ENCODE peak calls at places on chromosome 13, in seven cellular contexts. Y, U, O, R, M, W and C are unnamed samples.

GRCh38 chr13:112069727-112070300 is 2.9 kb downstream of the SOX1 start:
- DNase-seq in Y (no peak), U (no peak), O (no peak), R (no peak), M (no peak), W (no peak), C (no peak)

GRCh38 chr13:47049276-47049989 is 152.6 kb upstream of the HTR2A start:
- DNase-seq in Y (no peak), U (no peak), O (no peak), R (no peak), M (no peak), W (peak), C (no peak)

GRCh38 chr13:21987793-21988192 is 316.9 kb downstream of the FGF9 start:
- DNase-seq in Y (no peak), U (no peak), O (no peak), R (no peak), M (no peak), W (no peak), C (no peak)

GRCh38 chr13:18978447-18978846 is 203.2 kb downstream of the TUBA3C start:
- DNase-seq in Y (no peak), U (no peak), O (no peak), R (no peak), M (no peak), W (no peak), C (no peak)

GRCh38 chr13:50410921-50411712 is 395.9 kb downstream of the KCNRG start:
- DNase-seq in Y (no peak), U (peak), O (no peak), R (no peak), M (no peak), W (peak), C (peak)

GRCh38 chr13:40440990-40441820 is 225.2 kb downstream of the FOXO1 start:
- DNase-seq in Y (peak), U (no peak), O (peak), R (peak), M (no peak), W (no peak), C (peak)

GRCh38 chr13:28047784-28048388 is 52.5 kb downstream of the FLT3 start:
- DNase-seq in Y (no peak), U (no peak), O (no peak), R (no peak), M (peak), W (no peak), C (no peak)

GRCh38 chr13:22024381-22024994 is 353.6 kb downstream of the FGF9 start:
- DNase-seq in Y (no peak), U (no peak), O (no peak), R (no peak), M (no peak), W (no peak), C (no peak)

GRCh38 chr13:74641586-74641985 is 507.4 kb upstream of the KLF12 start:
- DNase-seq in Y (no peak), U (peak), O (no peak), R (no peak), M (no peak), W (peak), C (peak)

GRCh38 chr13:87398047-87398446 is 273.1 kb upstream of the SLITRK5 start:
- DNase-seq in Y (no peak), U (no peak), O (no peak), R (no peak), M (no peak), W (no peak), C (no peak)
- TF ChIP-seq CTCF in Y (no peak), U (no peak), O (no peak), R (no peak), M (no peak), W (no peak), C (no peak)

GRCh38 chr13:33195693-33196464 is 89.7 kb downstream of the STARD13 start:
- DNase-seq in Y (no peak), U (no peak), O (no peak), R (no peak), M (no peak), W (no peak), C (no peak)
- H3K4me3 ChIP-seq in Y (no peak), U (no peak), O (no peak), R (no peak), M (no peak), W (peak), C (no peak)

GRCh38 chr13:24744247-24744646 is 19.7 kb upstream of the RNF17 start:
- DNase-seq in Y (no peak), U (no peak), O (no peak), R (no peak), M (no peak), W (no peak), C (no peak)

GRCh38 chr13:24741791-24742190 is 22.2 kb upstream of the RNF17 start:
- DNase-seq in Y (no peak), U (no peak), O (no peak), R (no peak), M (no peak), W (no peak), C (no peak)

GRCh38 chr13:24742294-24742693 is 21.7 kb upstream of the RNF17 start:
- DNase-seq in Y (no peak), U (no peak), O (no peak), R (no peak), M (no peak), W (no peak), C (peak)

GRCh38 chr13:24741016-24741662 is 22.8 kb upstream of the RNF17 start:
- DNase-seq in Y (no peak), U (no peak), O (no peak), R (no peak), M (no peak), W (no peak), C (no peak)

DNA sequence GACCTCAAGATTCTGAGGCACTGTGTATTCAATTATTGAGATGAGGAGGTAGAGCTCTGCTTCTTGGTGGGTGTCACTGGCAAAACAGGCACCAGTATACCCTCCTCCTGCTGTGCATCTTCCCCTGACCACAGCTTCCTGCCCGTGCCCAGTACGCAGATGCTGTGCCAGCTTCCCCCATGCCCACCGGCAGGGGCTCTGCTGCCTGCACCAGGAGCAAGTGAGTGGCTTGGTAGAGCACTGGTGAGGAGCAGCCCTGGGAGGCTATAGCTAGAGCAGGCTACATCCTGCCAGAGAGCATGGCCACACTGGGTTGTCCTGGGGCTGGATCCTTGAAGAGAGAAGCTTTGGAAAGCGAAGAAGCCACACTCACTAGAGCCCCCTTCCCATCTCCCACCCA is 21.0 kb upstream of the RNF17 start:
- DNase-seq in Y (no peak), U (no peak), O (no peak), R (no peak), M (no peak), W (no peak), C (no peak)
- TF ChIP-seq CTCF in Y (no peak), U (no peak), O (no peak), R (no peak), M (no peak), W (no peak), C (no peak)

GRCh38 chr13:20177049-20177831 is 15.5 kb downstream of the GJB2 start:
- DNase-seq in Y (no peak), U (no peak), O (no peak), R (no peak), M (no peak), W (no peak), C (no peak)

GRCh38 chr13:20173121-20173746 is 12.4 kb upstream of the GJA3 start:
- DNase-seq in Y (no peak), U (no peak), O (no peak), R (no peak), M (no peak), W (no peak), C (no peak)

GRCh38 chr13:20175406-20175794 is 14.5 kb upstream of the GJA3 start:
- DNase-seq in Y (no peak), U (no peak), O (no peak), R (no peak), M (no peak), W (no peak), C (no peak)

GRCh38 chr13:20175907-20176652 is 15.2 kb upstream of the GJA3 start:
- DNase-seq in Y (no peak), U (no peak), O (no peak), R (no peak), M (no peak), W (no peak), C (no peak)

DNA sequence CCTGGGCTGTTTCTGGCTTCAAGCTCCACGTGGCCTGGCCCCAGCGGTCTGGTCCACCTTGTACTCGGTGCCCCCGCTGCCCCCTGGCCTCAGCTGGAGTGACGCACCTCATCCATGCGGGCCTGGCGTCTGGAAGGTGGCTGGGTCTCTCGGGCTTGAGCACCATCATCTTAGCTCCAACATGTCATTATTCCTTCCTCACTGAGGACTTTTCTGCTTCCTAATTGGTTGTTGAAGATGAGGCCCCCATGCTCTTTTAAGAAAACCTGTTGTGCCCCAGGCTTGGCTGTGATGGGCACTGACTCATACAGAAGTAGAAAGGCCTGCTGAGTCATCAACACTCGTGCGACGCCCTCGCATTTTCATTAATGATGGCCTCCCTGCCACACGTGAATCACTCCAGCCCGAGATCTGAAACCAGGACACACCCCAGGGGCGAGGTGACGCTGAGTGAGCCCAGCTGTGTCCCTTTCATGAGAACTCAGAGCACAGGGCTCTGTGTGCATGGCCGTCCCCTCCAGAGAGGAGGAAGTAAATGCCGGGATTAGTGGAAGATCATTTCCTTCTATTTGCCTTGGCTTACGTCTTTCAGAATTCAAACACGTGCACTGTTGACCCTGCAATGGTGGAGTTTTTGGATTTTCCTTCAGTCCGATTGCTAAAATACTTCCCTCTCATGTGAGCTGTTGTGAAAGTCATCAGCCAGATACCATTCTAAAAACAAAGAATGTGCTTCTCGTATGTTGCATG is 14.0 kb upstream of the GJA3 start:
- DNase-seq in Y (peak), U (peak), O (peak), R (peak), M (peak), W (peak), C (peak)
- H3K4me3 ChIP-seq in Y (no peak), U (no peak), O (no peak), R (no peak), M (peak), W (no peak), C (peak)

DNA sequence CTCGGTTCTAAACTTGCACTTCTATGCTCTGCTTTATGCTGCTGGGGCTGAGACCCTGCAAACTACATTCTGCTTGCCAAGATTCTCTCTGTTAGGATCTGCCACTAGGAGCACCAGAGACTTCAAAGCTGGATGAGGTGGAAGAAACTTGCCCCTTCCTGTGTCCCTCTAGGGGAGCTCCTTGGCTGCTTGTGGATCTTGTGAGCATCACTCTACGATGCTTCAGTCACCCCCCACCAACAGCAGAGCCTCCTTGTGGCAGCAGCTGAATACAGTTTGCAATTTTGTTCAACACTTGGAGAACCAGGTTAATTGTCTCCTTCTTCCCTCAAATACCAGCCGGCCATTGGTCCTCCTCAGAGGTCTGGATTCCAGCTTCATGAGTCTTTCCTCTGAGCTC is 310.6 kb downstream of the FGF14 start:
- DNase-seq in Y (no peak), U (no peak), O (no peak), R (no peak), M (no peak), W (no peak), C (no peak)
- TF ChIP-seq CTCF in Y (no peak), U (no peak), O (no peak), R (no peak), M (no peak), W (no peak), C (no peak)

DNA sequence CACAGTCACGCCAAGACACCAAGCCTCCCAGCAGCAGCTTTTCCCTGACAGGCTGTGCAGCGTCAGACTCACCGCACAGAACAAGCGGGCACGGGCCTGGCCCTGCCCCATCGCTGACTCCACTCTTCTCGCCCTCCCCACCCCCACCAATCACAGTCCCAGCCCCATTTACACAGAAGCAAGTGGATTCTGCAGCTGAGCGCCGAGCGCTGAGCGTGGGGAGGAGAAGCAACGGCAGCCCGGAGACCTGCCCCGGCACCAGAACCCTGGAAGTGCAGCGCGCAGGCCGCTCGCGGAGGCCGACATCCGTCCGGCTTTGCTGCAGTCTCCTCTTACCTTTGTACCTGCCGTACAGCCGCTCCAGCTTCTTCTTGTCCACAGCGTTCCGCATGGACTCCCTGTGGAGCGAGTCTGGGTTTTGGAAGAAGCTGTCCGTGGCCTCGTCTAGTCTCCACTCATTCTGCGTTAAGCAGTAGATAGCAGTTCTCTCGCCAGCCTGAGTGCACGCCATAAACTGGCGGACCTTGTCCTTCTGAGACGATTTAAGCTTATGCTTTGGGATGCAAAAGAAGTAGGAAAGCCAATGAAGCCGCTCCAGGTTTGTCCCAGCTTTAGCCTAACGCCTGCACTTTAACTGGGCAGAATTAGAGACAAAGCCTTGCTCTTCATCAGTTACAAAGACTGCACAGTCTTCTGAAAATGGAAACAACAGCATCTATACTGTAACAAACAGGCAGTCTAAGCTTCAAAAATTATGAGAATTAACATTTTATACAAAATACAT is 6.8 kb downstream of the DCUN1D2 start:
- DNase-seq in Y (no peak), U (no peak), O (no peak), R (no peak), M (no peak), W (no peak), C (no peak)
- H3K4me3 ChIP-seq in Y (no peak), U (no peak), O (no peak), R (no peak), M (no peak), W (no peak), C (no peak)

GRCh38 chr13:97849305-97849704 is 104.2 kb upstream of the IPO5 start:
- DNase-seq in Y (no peak), U (no peak), O (no peak), R (no peak), M (peak), W (peak), C (peak)
- TF ChIP-seq CTCF in Y (no peak), U (peak), O (no peak), R (no peak), M (no peak), W (peak), C (peak)

GRCh38 chr13:44955421-44955820 is 33.9 kb downstream of the NUFIP1 start:
- DNase-seq in Y (peak), U (no peak), O (no peak), R (no peak), M (no peak), W (no peak), C (no peak)
- H3K4me3 ChIP-seq in Y (no peak), U (no peak), O (no peak), R (no peak), M (no peak), W (no peak), C (no peak)